ENCODE peak calls at places on chromosome 1, in four cellular contexts. G is thoracic aorta, D is spleen, L is GM23338. Y is an unnamed sample. For H3K4me1, the result is how much of the 10 kb centered on the place peaks cover.

GRCh38 chr1:14597343-14598006 is 1.0 kb upstream of the KAZN start:
- DNase-seq in G (no peak), D (no peak), L (peak), Y (no peak)

GRCh38 chr1:100461222-100461621 is 76.7 kb upstream of the GPR88 start:
- DNase-seq in G (no peak), D (no peak), L (peak), Y (no peak)

GRCh38 chr1:50426702-50427085 is 3.5 kb upstream of the DMRTA2 start:
- DNase-seq in G (no peak), D (no peak), L (peak), Y (no peak)

GRCh38 chr1:231093158-231093922 is 53.3 kb upstream of the FAM89A start:
- DNase-seq in G (no peak), D (no peak), L (no peak), Y (no peak)

GRCh38 chr1:226731257-226731893 is 7.7 kb downstream of the ITPKB start:
- DNase-seq in G (no peak), D (no peak), L (no peak), Y (no peak)

GRCh38 chr1:192477630-192478029 is 97.9 kb upstream of the RGS1 start:
- DNase-seq in G (no peak), D (no peak), L (peak), Y (no peak)

GRCh38 chr1:202159534-202160371 is 649 bp downstream of the PTPN7 start:
- DNase-seq in G (no peak), D (peak), L (no peak), Y (no peak)

GRCh38 chr1:56171670-56172069 is 407.7 kb downstream of the PLPP3 start:
- DNase-seq in G (no peak), D (no peak), L (no peak), Y (no peak)

GRCh38 chr1:41683681-41684500 is 199.4 kb upstream of the EDN2 start:
- DNase-seq in G (no peak), D (peak), L (no peak), Y (no peak)

GRCh38 chr1:79792212-79792575 is 785.7 kb upstream of the ADGRL4 start:
- DNase-seq in G (no peak), D (no peak), L (no peak), Y (no peak)

DNA sequence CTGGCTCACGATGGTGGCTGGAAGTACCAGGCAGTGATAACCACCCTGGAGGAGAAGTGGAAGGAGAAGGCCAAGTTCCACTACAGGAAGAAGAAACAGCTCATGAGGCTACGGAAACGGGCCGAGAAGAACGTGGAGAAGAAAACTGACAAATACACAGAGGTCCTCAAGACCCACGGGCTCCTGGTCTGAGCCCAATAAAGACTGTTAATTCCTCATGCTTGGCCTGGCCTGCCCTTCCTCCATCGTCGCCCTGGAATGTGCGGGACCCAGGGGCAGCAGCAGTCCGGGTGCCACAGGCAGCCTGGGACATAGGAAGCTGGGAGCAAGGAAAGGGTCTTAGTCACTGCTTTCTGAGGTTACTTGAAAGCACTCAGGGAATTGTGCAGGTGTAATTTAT is 10.8 kb downstream of the IL24 start:
- DNase-seq in G (no peak), D (peak), L (no peak), Y (no peak)
- H3K27ac ChIP-seq in G (no peak), D (no peak), L (no peak), Y (no peak)

GRCh38 chr1:223077434-223077833 is 65.6 kb downstream of the TLR5 start:
- DNase-seq in G (no peak), D (no peak), L (peak), Y (no peak)
- TF ChIP-seq CTCF in G (no peak), D (no peak), L (peak), Y (no peak)

GRCh38 chr1:182650678-182651669 is 33.4 kb downstream of the RGS8 start:
- DNase-seq in G (no peak), D (no peak), L (no peak), Y (no peak)
- H3K4me1 ChIP-seq in G (under half), D (under half), L (under half), Y (under half)

DNA sequence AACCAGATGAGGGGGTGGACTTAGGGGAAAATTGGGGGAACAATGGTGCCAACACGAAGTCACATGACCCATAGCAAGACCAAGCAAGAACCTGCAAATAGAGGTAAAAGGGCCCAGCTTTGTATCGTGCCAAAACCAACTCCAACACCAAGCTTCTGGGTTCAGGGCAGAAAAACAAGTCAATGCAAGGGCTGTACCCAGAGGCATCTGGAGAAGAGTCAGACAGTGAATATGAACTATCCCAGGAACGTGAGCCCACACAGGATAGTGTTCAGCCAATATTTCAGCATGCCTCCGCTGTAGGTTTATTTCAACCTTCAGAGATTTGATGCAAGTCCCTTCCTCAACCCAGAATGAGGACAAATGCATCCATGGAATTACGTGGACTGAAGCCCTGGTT is 15.0 kb upstream of the ZMYM6 start:
- DNase-seq in G (no peak), D (no peak), L (no peak), Y (no peak)
- H3K27ac ChIP-seq in G (no peak), D (no peak), L (no peak), Y (no peak)

DNA sequence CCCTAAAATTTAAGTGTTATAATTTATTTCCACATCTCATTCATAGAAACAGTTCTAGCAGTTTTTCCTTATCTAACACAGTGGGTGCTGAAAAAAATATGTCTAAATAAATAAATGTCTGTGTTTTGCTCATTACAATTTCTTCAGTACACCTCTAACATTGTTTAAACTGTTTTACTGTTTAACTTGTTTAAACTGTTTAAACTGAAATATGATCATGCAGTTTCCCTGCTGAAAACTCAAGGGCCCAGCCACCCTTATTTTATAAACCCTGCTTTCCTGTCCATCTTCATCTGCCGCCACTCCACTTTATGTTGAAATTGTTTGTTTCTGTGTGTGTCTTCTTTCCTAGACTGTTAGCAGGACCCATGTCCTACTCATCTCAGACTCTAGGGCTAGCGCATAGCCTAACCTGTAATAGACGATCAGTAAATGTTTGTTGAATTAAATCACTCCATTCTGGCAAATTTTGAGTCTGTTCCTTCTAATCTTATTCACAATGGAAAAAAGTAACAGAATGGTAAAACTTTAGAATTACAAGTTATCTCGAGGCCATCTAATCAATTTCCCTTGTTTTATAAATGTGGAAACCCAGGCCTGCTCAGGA is 9.4 kb upstream of the PIK3C2B start:
- DNase-seq in G (no peak), D (no peak), L (no peak), Y (no peak)
- TF ChIP-seq CTCF in G (no peak), D (no peak), L (no peak), Y (no peak)

GRCh38 chr1:12151465-12151864 is 15.3 kb upstream of the TNFRSF1B start:
- DNase-seq in G (no peak), D (no peak), L (no peak), Y (no peak)

GRCh38 chr1:12150456-12151200 is 16.2 kb upstream of the TNFRSF1B start:
- DNase-seq in G (no peak), D (no peak), L (no peak), Y (no peak)

GRCh38 chr1:12148958-12149790 is 17.6 kb upstream of the TNFRSF1B start:
- DNase-seq in G (no peak), D (no peak), L (no peak), Y (no peak)

GRCh38 chr1:12148160-12148957 is 18.4 kb upstream of the TNFRSF1B start:
- DNase-seq in G (no peak), D (no peak), L (no peak), Y (no peak)

GRCh38 chr1:12149791-12150175 is 17.0 kb upstream of the TNFRSF1B start:
- DNase-seq in G (no peak), D (no peak), L (no peak), Y (no peak)
- H3K4me1 ChIP-seq in G (under half), D (half or more), L (under half), Y (half or more)